ENCODE peak calls at places on chromosomes 6 and 20, in eight cellular contexts. One of them, this sample, is unnamed.

GRCh38 chr6:138970856-138971425 is 17.1 kb downstream of the REPS1 start:
- DNase-seq in stimulated activated CD8-positive, alpha-beta memory T cell treated with anti-CD3 and anti-CD28 coated beads, Interleukin-2, amount 100 ng/mL, for 1 hour: no peak
- DNase-seq in epithelial cell of esophagus: peak; percentile 96
- DNase-seq in left lung: no peak
- DNase-seq in posterior cingulate gyrus: no peak
- DNase-seq in T-helper 9 cell: no peak
- DNase-seq in LNCaP clone FGC: no peak
- DNase-seq in A549: no peak
- DNase-seq in this sample: no peak

GRCh38 chr6:86936834-86937218 is 502 bp upstream of the HTR1E start:
- DNase-seq in posterior cingulate gyrus: no peak
- DNase-seq in stimulated activated CD8-positive, alpha-beta memory T cell treated with anti-CD3 and anti-CD28 coated beads, Interleukin-2, amount 100 ng/mL, for 1 hour: no peak
- DNase-seq in A549: no peak
- DNase-seq in left lung: peak; percentile 61
- DNase-seq in epithelial cell of esophagus: no peak
- DNase-seq in T-helper 9 cell: no peak
- DNase-seq in LNCaP clone FGC: no peak
- DNase-seq in this sample: no peak

GRCh38 chr6:156955494-156956183 is 178.5 kb downstream of the ARID1B start:
- DNase-seq in T-helper 9 cell: no peak
- DNase-seq in LNCaP clone FGC: peak; percentile 87
- DNase-seq in epithelial cell of esophagus: no peak
- DNase-seq in posterior cingulate gyrus: no peak
- DNase-seq in left lung: no peak
- DNase-seq in A549: no peak
- DNase-seq in stimulated activated CD8-positive, alpha-beta memory T cell treated with anti-CD3 and anti-CD28 coated beads, Interleukin-2, amount 100 ng/mL, for 1 hour: no peak
- DNase-seq in this sample: no peak

GRCh38 chr6:156776470-156776840 is 723 bp upstream of the ARID1B start:
- DNase-seq in epithelial cell of esophagus: peak; percentile 36
- DNase-seq in posterior cingulate gyrus: no peak
- DNase-seq in left lung: no peak
- DNase-seq in T-helper 9 cell: no peak
- DNase-seq in stimulated activated CD8-positive, alpha-beta memory T cell treated with anti-CD3 and anti-CD28 coated beads, Interleukin-2, amount 100 ng/mL, for 1 hour: no peak
- DNase-seq in A549: no peak
- DNase-seq in LNCaP clone FGC: peak; percentile 75
- DNase-seq in this sample: no peak

GRCh38 chr20:3150908-3151307 is 8.8 kb downstream of the FASTKD5 start:
- DNase-seq in epithelial cell of esophagus: no peak
- DNase-seq in posterior cingulate gyrus: no peak
- DNase-seq in stimulated activated CD8-positive, alpha-beta memory T cell treated with anti-CD3 and anti-CD28 coated beads, Interleukin-2, amount 100 ng/mL, for 1 hour: no peak
- DNase-seq in T-helper 9 cell: no peak
- DNase-seq in LNCaP clone FGC: no peak
- DNase-seq in left lung: no peak
- DNase-seq in A549: no peak
- DNase-seq in this sample: no peak

GRCh38 chr6:15947923-15948322 is 181.0 kb upstream of the MYLIP start:
- DNase-seq in posterior cingulate gyrus: no peak
- DNase-seq in left lung: no peak
- DNase-seq in LNCaP clone FGC: no peak
- DNase-seq in epithelial cell of esophagus: no peak
- DNase-seq in stimulated activated CD8-positive, alpha-beta memory T cell treated with anti-CD3 and anti-CD28 coated beads, Interleukin-2, amount 100 ng/mL, for 1 hour: no peak
- DNase-seq in T-helper 9 cell: no peak
- DNase-seq in A549: no peak
- DNase-seq in this sample: no peak

GRCh38 chr20:51930775-51931174 is 128.5 kb upstream of the SALL4 start:
- DNase-seq in posterior cingulate gyrus: no peak
- DNase-seq in LNCaP clone FGC: no peak
- DNase-seq in stimulated activated CD8-positive, alpha-beta memory T cell treated with anti-CD3 and anti-CD28 coated beads, Interleukin-2, amount 100 ng/mL, for 1 hour: no peak
- DNase-seq in A549: no peak
- DNase-seq in epithelial cell of esophagus: peak; percentile 77
- DNase-seq in T-helper 9 cell: no peak
- DNase-seq in left lung: no peak
- DNase-seq in this sample: no peak

GRCh38 chr6:37182736-37183590 is 13.0 kb downstream of the PIM1 start:
- DNase-seq in posterior cingulate gyrus: no peak
- DNase-seq in LNCaP clone FGC: no peak
- DNase-seq in stimulated activated CD8-positive, alpha-beta memory T cell treated with anti-CD3 and anti-CD28 coated beads, Interleukin-2, amount 100 ng/mL, for 1 hour: peak; percentile 46
- DNase-seq in left lung: no peak
- DNase-seq in T-helper 9 cell: peak; percentile 34
- DNase-seq in epithelial cell of esophagus: no peak
- DNase-seq in A549: no peak
- DNase-seq in this sample: no peak

GRCh38 chr6:166366921-166367320 is 15.8 kb downstream of the MPC1 start:
- DNase-seq in A549: no peak
- DNase-seq in posterior cingulate gyrus: no peak
- DNase-seq in LNCaP clone FGC: no peak
- DNase-seq in T-helper 9 cell: no peak
- DNase-seq in stimulated activated CD8-positive, alpha-beta memory T cell treated with anti-CD3 and anti-CD28 coated beads, Interleukin-2, amount 100 ng/mL, for 1 hour: no peak
- DNase-seq in left lung: no peak
- DNase-seq in epithelial cell of esophagus: no peak
- DNase-seq in this sample: no peak

GRCh38 chr6:108633436-108633835 is 72.7 kb downstream of the FOXO3 start:
- DNase-seq in stimulated activated CD8-positive, alpha-beta memory T cell treated with anti-CD3 and anti-CD28 coated beads, Interleukin-2, amount 100 ng/mL, for 1 hour: no peak
- DNase-seq in posterior cingulate gyrus: no peak
- DNase-seq in T-helper 9 cell: no peak
- DNase-seq in A549: no peak
- DNase-seq in epithelial cell of esophagus: no peak
- DNase-seq in left lung: no peak
- DNase-seq in LNCaP clone FGC: no peak
- DNase-seq in this sample: no peak

GRCh38 chr6:115067690-115068447 is 725.0 kb upstream of the HS3ST5 start:
- DNase-seq in left lung: no peak
- DNase-seq in LNCaP clone FGC: no peak
- DNase-seq in epithelial cell of esophagus: no peak
- DNase-seq in A549: no peak
- DNase-seq in stimulated activated CD8-positive, alpha-beta memory T cell treated with anti-CD3 and anti-CD28 coated beads, Interleukin-2, amount 100 ng/mL, for 1 hour: no peak
- DNase-seq in T-helper 9 cell: no peak
- DNase-seq in posterior cingulate gyrus: no peak
- DNase-seq in this sample: no peak

GRCh38 chr20:38126146-38126912 is 38.7 kb downstream of the TGM2 start:
- DNase-seq in epithelial cell of esophagus: no peak
- DNase-seq in T-helper 9 cell: no peak
- DNase-seq in stimulated activated CD8-positive, alpha-beta memory T cell treated with anti-CD3 and anti-CD28 coated beads, Interleukin-2, amount 100 ng/mL, for 1 hour: no peak
- DNase-seq in left lung: peak; percentile 51
- DNase-seq in LNCaP clone FGC: no peak
- DNase-seq in posterior cingulate gyrus: no peak
- DNase-seq in A549: no peak
- DNase-seq in this sample: peak; percentile 64

This sample was measured in posterior vena cava.